ENCODE peak calls at places on chromosomes 5 and 9, in nine cellular contexts. S is dermis blood vessel endothelial cell; Z is stimulated activated CD4-positive, alpha-beta T cell treated with anti-CD3 and anti-CD28 coated beads, TNF-alpha, amount 100 ng/mL, for 4 hours; N is SK-MEL-5; J is stromal cell of bone marrow; H is AG08396; E is endodermal cell; I is activated T-cell treated with anti-CD3 and anti-CD28 coated beads, Interleukin-2, amount 50 U/mL, for 72 hours; W is iPS-NIHi11. C is an unnamed sample.

GRCh38 chr9:27945386-27945785 is 372.1 kb upstream of the C9orf72 start:
- DNase-seq in Z (no peak), I (no peak), S (no peak), N (no peak), W (no peak), H (no peak), E (no peak), J (peak; percentile 57), C (peak; percentile 16)

GRCh38 chr5:83475540-83476469 is 4.3 kb downstream of the VCAN start:
- DNase-seq in W (no peak), S (no peak), Z (no peak), E (no peak), I (no peak), N (peak; percentile 94), J (peak; percentile 76), H (peak; percentile 73), C (peak; percentile 68)

GRCh38 chr5:7886849-7887460 is 18.0 kb downstream of the MTRR start:
- DNase-seq in W (peak; percentile 18), J (peak; percentile 43), Z (no peak), S (peak; percentile 67), H (peak; percentile 20), N (peak; percentile 77), I (no peak), E (no peak), C (no peak)

GRCh38 chr9:126671381-126671831 is 57.7 kb downstream of the LMX1B start:
- DNase-seq in W (no peak), J (no peak), N (no peak), E (no peak), I (no peak), H (no peak), S (no peak), Z (no peak), C (no peak)

GRCh38 chr9:107226431-107226830 is 56.6 kb upstream of the RAD23B start:
- DNase-seq in I (no peak), W (no peak), H (no peak), J (no peak), Z (no peak), E (no peak), S (no peak), N (no peak), C (no peak)

GRCh38 chr9:129633207-129633606 is 7.2 kb downstream of the NTMT1 start:
- DNase-seq in J (no peak), S (no peak), I (no peak), E (no peak), W (no peak), Z (no peak), H (no peak), N (no peak), C (no peak)

GRCh38 chr5:4275232-4275631 is 679.6 kb downstream of the IRX1 start:
- DNase-seq in Z (no peak), E (peak; percentile 62), S (no peak), H (no peak), N (no peak), W (no peak), I (no peak), J (no peak), C (no peak)

GRCh38 chr5:13629218-13629617 is 315.3 kb downstream of the DNAH5 start:
- DNase-seq in W (no peak), I (no peak), S (no peak), E (no peak), H (no peak), J (no peak), N (no peak), Z (no peak), C (no peak)

GRCh38 chr5:50963647-50964584 is 297.5 kb downstream of the PARP8 start:
- DNase-seq in E (peak; percentile 72), W (peak; percentile 22), S (no peak), N (no peak), I (no peak), H (no peak), J (no peak), Z (no peak), C (no peak)

GRCh38 chr5:179270581-179271300 is 74.5 kb downstream of the ADAMTS2 start:
- DNase-seq in N (no peak), Z (no peak), I (no peak), H (no peak), S (no peak), J (no peak), E (peak; percentile 33), W (no peak), C (no peak)

GRCh38 chr9:79408617-79409016 is 163.1 kb upstream of the TLE4 start:
- DNase-seq in H (peak; percentile 12), E (no peak), Z (no peak), I (no peak), J (no peak), W (no peak), N (no peak), S (no peak), C (no peak)

GRCh38 chr5:132266836-132267160 is 9.3 kb downstream of the PDLIM4 start:
- DNase-seq in S (no peak), I (no peak), N (no peak), J (no peak), H (no peak), Z (no peak), W (no peak), E (no peak), C (no peak)

GRCh38 chr9:95003694-95004451 is 277.4 kb downstream of the AOPEP start:
- DNase-seq in I (peak; percentile 25), J (no peak), E (peak; percentile 80), W (peak; percentile 67), Z (no peak), S (peak; percentile 76), N (peak; percentile 46), H (peak; percentile 70), C (no peak)

GRCh38 chr9:86948153-86948929 is 1.0 kb upstream of the GAS1 start:
- DNase-seq in W (peak; percentile 68), Z (peak; percentile 55), S (peak; percentile 81), E (peak; percentile 91), N (peak; percentile 82), H (peak; percentile 80), I (peak; percentile 77), J (peak; percentile 72), C (peak; percentile 56)

GRCh38 chr5:88824892-88825781 is 57.8 kb downstream of the MEF2C start:
- DNase-seq in J (no peak), W (no peak), I (no peak), E (no peak), N (peak; percentile 48), S (peak; percentile 95), H (no peak), Z (no peak), C (peak; percentile 69)

GRCh38 chr9:113649054-113649453 is 185.5 kb downstream of the RGS3 start:
- DNase-seq in N (no peak), E (peak; percentile 49), I (no peak), J (no peak), Z (no peak), H (peak; percentile 41), S (peak; percentile 46), W (no peak), C (no peak)

GRCh38 chr9:73081979-73082657 is 69.5 kb upstream of the ANXA1 start:
- DNase-seq in W (peak; percentile 72), I (peak; percentile 3), Z (no peak), J (peak; percentile 26), H (peak; percentile 60), E (no peak), S (peak; percentile 89), N (peak; percentile 75), C (peak; percentile 12)

GRCh38 chr5:179378441-179379271 is 33.4 kb upstream of the ADAMTS2 start:
- DNase-seq in E (peak; percentile 25), W (no peak), Z (no peak), I (no peak), S (no peak), N (no peak), J (peak; percentile 64), H (no peak), C (peak; percentile 54)

GRCh38 chr5:39947657-39948056 is 522.9 kb upstream of the DAB2 start:
- DNase-seq in Z (no peak), W (no peak), I (no peak), S (no peak), H (no peak), E (no peak), J (peak; percentile 90), N (peak; percentile 55), C (peak; percentile 24)

GRCh38 chr9:9791621-9792020 is 821.2 kb downstream of the PTPRD start:
- DNase-seq in J (peak; percentile 2), E (no peak), Z (no peak), I (no peak), W (no peak), N (peak; percentile 28), H (no peak), S (peak; percentile 3), C (no peak)

GRCh38 chr5:126883801-126884200 is 106.9 kb downstream of the LMNB1 start:
- DNase-seq in J (no peak), S (no peak), Z (no peak), I (no peak), N (no peak), H (no peak), E (no peak), W (no peak), C (no peak)

GRCh38 chr9:100064872-100065581 is 33.8 kb downstream of the ERP44 start:
- DNase-seq in W (no peak), S (no peak), I (no peak), N (no peak), J (peak; percentile 29), Z (no peak), H (no peak), E (no peak), C (peak; percentile 22)

GRCh38 chr5:171149772-171150171 is 159.3 kb upstream of the TLX3 start:
- DNase-seq in Z (no peak), I (no peak), E (no peak), N (no peak), H (no peak), J (no peak), W (no peak), S (no peak), C (no peak)

C was measured in skeletal muscle cell.